ENCODE peak calls at places on chromosomes 3 and 15, in seven cellular contexts. One of them, this sample, is unnamed.

GRCh38 chr15:30038667-30039523 is 43.9 kb upstream of the GOLGA8J start:
- DNase-seq in GM23248: no peak
- DNase-seq in kidney: no peak
- DNase-seq in stimulated activated CD4-positive, alpha-beta T cell treated with anti-CD3 and anti-CD28 coated beads, TNF-alpha, amount 100 ng/mL, for 4 hours: no peak
- DNase-seq in hepatocyte: no peak
- DNase-seq in effector CD4-positive, alpha-beta T cell: no peak
- DNase-seq in NCI-H1092: no peak
- DNase-seq in this sample: no peak

GRCh38 chr3:24123596-24123995 is 178.5 kb downstream of the NR1D2 start:
- DNase-seq in GM23248: peak
- DNase-seq in kidney: no peak
- DNase-seq in stimulated activated CD4-positive, alpha-beta T cell treated with anti-CD3 and anti-CD28 coated beads, TNF-alpha, amount 100 ng/mL, for 4 hours: no peak
- DNase-seq in hepatocyte: no peak
- DNase-seq in effector CD4-positive, alpha-beta T cell: no peak
- DNase-seq in NCI-H1092: no peak
- DNase-seq in this sample: no peak

GRCh38 chr15:92383528-92384326 is 10.0 kb upstream of the ST8SIA2 start:
- DNase-seq in GM23248: peak
- DNase-seq in kidney: no peak
- DNase-seq in stimulated activated CD4-positive, alpha-beta T cell treated with anti-CD3 and anti-CD28 coated beads, TNF-alpha, amount 100 ng/mL, for 4 hours: no peak
- DNase-seq in hepatocyte: peak
- DNase-seq in effector CD4-positive, alpha-beta T cell: no peak
- DNase-seq in NCI-H1092: no peak
- DNase-seq in this sample: no peak

GRCh38 chr15:77387355-77388105 is 32.4 kb downstream of the PEAK1 start:
- DNase-seq in GM23248: peak
- DNase-seq in kidney: no peak
- DNase-seq in stimulated activated CD4-positive, alpha-beta T cell treated with anti-CD3 and anti-CD28 coated beads, TNF-alpha, amount 100 ng/mL, for 4 hours: no peak
- DNase-seq in hepatocyte: no peak
- DNase-seq in effector CD4-positive, alpha-beta T cell: no peak
- DNase-seq in NCI-H1092: no peak
- DNase-seq in this sample: no peak

GRCh38 chr3:72565593-72565992 is 282.7 kb downstream of the SHQ1 start:
- DNase-seq in GM23248: no peak
- DNase-seq in kidney: no peak
- DNase-seq in stimulated activated CD4-positive, alpha-beta T cell treated with anti-CD3 and anti-CD28 coated beads, TNF-alpha, amount 100 ng/mL, for 4 hours: no peak
- DNase-seq in hepatocyte: no peak
- DNase-seq in effector CD4-positive, alpha-beta T cell: no peak
- DNase-seq in NCI-H1092: no peak
- DNase-seq in this sample: no peak

GRCh38 chr3:127784865-127785710 is 37.2 kb downstream of the MGLL start:
- DNase-seq in GM23248: no peak
- DNase-seq in kidney: peak
- DNase-seq in stimulated activated CD4-positive, alpha-beta T cell treated with anti-CD3 and anti-CD28 coated beads, TNF-alpha, amount 100 ng/mL, for 4 hours: no peak
- DNase-seq in hepatocyte: no peak
- DNase-seq in effector CD4-positive, alpha-beta T cell: no peak
- DNase-seq in NCI-H1092: peak
- DNase-seq in this sample: no peak

GRCh38 chr15:94033014-94033682 is 198.2 kb upstream of the MCTP2 start:
- DNase-seq in GM23248: no peak
- DNase-seq in kidney: no peak
- DNase-seq in stimulated activated CD4-positive, alpha-beta T cell treated with anti-CD3 and anti-CD28 coated beads, TNF-alpha, amount 100 ng/mL, for 4 hours: no peak
- DNase-seq in hepatocyte: no peak
- DNase-seq in effector CD4-positive, alpha-beta T cell: no peak
- DNase-seq in NCI-H1092: no peak
- DNase-seq in this sample: no peak

GRCh38 chr3:55826731-55827496 is 339.8 kb upstream of the WNT5A start:
- DNase-seq in GM23248: peak
- DNase-seq in kidney: no peak
- DNase-seq in stimulated activated CD4-positive, alpha-beta T cell treated with anti-CD3 and anti-CD28 coated beads, TNF-alpha, amount 100 ng/mL, for 4 hours: no peak
- DNase-seq in hepatocyte: no peak
- DNase-seq in effector CD4-positive, alpha-beta T cell: no peak
- DNase-seq in NCI-H1092: no peak
- DNase-seq in this sample: peak

GRCh38 chr3:171306631-171307030 is 153.6 kb downstream of the TNIK start:
- DNase-seq in GM23248: peak
- DNase-seq in kidney: peak
- DNase-seq in stimulated activated CD4-positive, alpha-beta T cell treated with anti-CD3 and anti-CD28 coated beads, TNF-alpha, amount 100 ng/mL, for 4 hours: no peak
- DNase-seq in hepatocyte: peak
- DNase-seq in effector CD4-positive, alpha-beta T cell: no peak
- DNase-seq in NCI-H1092: no peak
- DNase-seq in this sample: peak

GRCh38 chr3:198079771-198080520 is 119.9 kb downstream of the LMLN start:
- DNase-seq in GM23248: peak
- DNase-seq in kidney: no peak
- DNase-seq in stimulated activated CD4-positive, alpha-beta T cell treated with anti-CD3 and anti-CD28 coated beads, TNF-alpha, amount 100 ng/mL, for 4 hours: peak
- DNase-seq in hepatocyte: peak
- DNase-seq in effector CD4-positive, alpha-beta T cell: no peak
- DNase-seq in NCI-H1092: no peak
- DNase-seq in this sample: no peak

GRCh38 chr3:430186-430585 is 233.6 kb downstream of the CHL1 start:
- DNase-seq in GM23248: no peak
- DNase-seq in kidney: no peak
- DNase-seq in stimulated activated CD4-positive, alpha-beta T cell treated with anti-CD3 and anti-CD28 coated beads, TNF-alpha, amount 100 ng/mL, for 4 hours: no peak
- DNase-seq in hepatocyte: no peak
- DNase-seq in effector CD4-positive, alpha-beta T cell: no peak
- DNase-seq in NCI-H1092: no peak
- DNase-seq in this sample: no peak

GRCh38 chr3:81891056-81891455 is 129.6 kb upstream of the GBE1 start:
- DNase-seq in GM23248: no peak
- DNase-seq in kidney: no peak
- DNase-seq in stimulated activated CD4-positive, alpha-beta T cell treated with anti-CD3 and anti-CD28 coated beads, TNF-alpha, amount 100 ng/mL, for 4 hours: no peak
- DNase-seq in hepatocyte: no peak
- DNase-seq in effector CD4-positive, alpha-beta T cell: no peak
- DNase-seq in NCI-H1092: peak
- DNase-seq in this sample: no peak

GRCh38 chr3:132448211-132448961 is 31.1 kb downstream of the DNAJC13 start:
- DNase-seq in GM23248: peak
- DNase-seq in kidney: no peak
- DNase-seq in stimulated activated CD4-positive, alpha-beta T cell treated with anti-CD3 and anti-CD28 coated beads, TNF-alpha, amount 100 ng/mL, for 4 hours: no peak
- DNase-seq in hepatocyte: peak
- DNase-seq in effector CD4-positive, alpha-beta T cell: no peak
- DNase-seq in NCI-H1092: no peak
- DNase-seq in this sample: peak